ENCODE peak calls at places on chromosomes 11 and 22, in eight cellular contexts. U is heart right ventricle; X is right atrium auricular region; Q is stomach; F is transverse colon; C is HCT116; B is AG04450; O is effector memory CD4-positive, alpha-beta T cell. I is an unnamed sample.

GRCh38 chr11:3799143-3799542 is 1.8 kb upstream of the NUP98 start:
- DNase-seq in U (no peak), X (no peak), Q (no peak), F (no peak), C (no peak), B (no peak), O (no peak), I (no peak)

GRCh38 chr11:1152316-1153104 is 5.2 kb upstream of the MUC5AC start:
- DNase-seq in U (peak; percentile 5), X (peak; percentile 54), Q (peak; percentile 72), F (no peak), C (no peak), B (peak; percentile 13), O (no peak), I (no peak)

GRCh38 chr22:21837184-21837979 is 30.1 kb downstream of the MAPK1 start:
- DNase-seq in U (no peak), X (no peak), Q (no peak), F (no peak), C (peak; percentile 39), B (peak; percentile 73), O (no peak), I (no peak)

GRCh38 chr11:111976614-111977140 is 39.5 kb downstream of the DIXDC1 start:
- DNase-seq in U (peak; percentile 23), X (no peak), Q (no peak), F (no peak), C (no peak), B (no peak), O (no peak), I (no peak)

GRCh38 chr11:103928040-103928555 is 108.3 kb upstream of the DDI1 start:
- DNase-seq in U (no peak), X (no peak), Q (no peak), F (no peak), C (no peak), B (no peak), O (no peak), I (no peak)

GRCh38 chr11:42066113-42066512 is 606.7 kb upstream of the LRRC4C start:
- DNase-seq in U (no peak), X (no peak), Q (no peak), F (no peak), C (no peak), B (no peak), O (no peak), I (no peak)

GRCh38 chr22:16824718-16825687 is at the start of gene XKR3:
- DNase-seq in U (no peak), X (no peak), Q (no peak), F (no peak), C (no peak), B (no peak), O (no peak), I (no peak)

GRCh38 chr11:86664930-86665329 is 7.5 kb downstream of the ME3 start:
- DNase-seq in U (no peak), X (no peak), Q (no peak), F (no peak), C (no peak), B (no peak), O (no peak), I (no peak)

GRCh38 chr22:47225080-47225930 is 462.9 kb downstream of the TBC1D22A start:
- DNase-seq in U (no peak), X (peak; percentile 54), Q (no peak), F (no peak), C (no peak), B (no peak), O (no peak), I (no peak)

GRCh38 chr11:69355346-69355940 is 61.5 kb downstream of the MYEOV start:
- DNase-seq in U (no peak), X (peak; percentile 52), Q (peak; percentile 15), F (no peak), C (no peak), B (no peak), O (no peak), I (no peak)

GRCh38 chr11:118079507-118079906 is 2.6 kb downstream of the TMPRSS4 start:
- DNase-seq in U (no peak), X (no peak), Q (no peak), F (peak; percentile 47), C (no peak), B (no peak), O (no peak), I (no peak)

GRCh38 chr11:57427692-57428082 is 766 bp upstream of the SLC43A3 start:
- DNase-seq in U (peak; percentile 55), X (peak; percentile 91), Q (peak; percentile 41), F (peak; percentile 54), C (no peak), B (no peak), O (no peak), I (no peak)

GRCh38 chr11:107490836-107491235 is 33.2 kb upstream of the CWF19L2 start:
- DNase-seq in U (no peak), X (no peak), Q (no peak), F (no peak), C (no peak), B (no peak), O (no peak), I (no peak)

GRCh38 chr11:118012083-118012669 is 26.0 kb downstream of the IL10RA start:
- DNase-seq in U (no peak), X (peak; percentile 68), Q (no peak), F (peak; percentile 47), C (no peak), B (no peak), O (no peak), I (no peak)

DNA sequence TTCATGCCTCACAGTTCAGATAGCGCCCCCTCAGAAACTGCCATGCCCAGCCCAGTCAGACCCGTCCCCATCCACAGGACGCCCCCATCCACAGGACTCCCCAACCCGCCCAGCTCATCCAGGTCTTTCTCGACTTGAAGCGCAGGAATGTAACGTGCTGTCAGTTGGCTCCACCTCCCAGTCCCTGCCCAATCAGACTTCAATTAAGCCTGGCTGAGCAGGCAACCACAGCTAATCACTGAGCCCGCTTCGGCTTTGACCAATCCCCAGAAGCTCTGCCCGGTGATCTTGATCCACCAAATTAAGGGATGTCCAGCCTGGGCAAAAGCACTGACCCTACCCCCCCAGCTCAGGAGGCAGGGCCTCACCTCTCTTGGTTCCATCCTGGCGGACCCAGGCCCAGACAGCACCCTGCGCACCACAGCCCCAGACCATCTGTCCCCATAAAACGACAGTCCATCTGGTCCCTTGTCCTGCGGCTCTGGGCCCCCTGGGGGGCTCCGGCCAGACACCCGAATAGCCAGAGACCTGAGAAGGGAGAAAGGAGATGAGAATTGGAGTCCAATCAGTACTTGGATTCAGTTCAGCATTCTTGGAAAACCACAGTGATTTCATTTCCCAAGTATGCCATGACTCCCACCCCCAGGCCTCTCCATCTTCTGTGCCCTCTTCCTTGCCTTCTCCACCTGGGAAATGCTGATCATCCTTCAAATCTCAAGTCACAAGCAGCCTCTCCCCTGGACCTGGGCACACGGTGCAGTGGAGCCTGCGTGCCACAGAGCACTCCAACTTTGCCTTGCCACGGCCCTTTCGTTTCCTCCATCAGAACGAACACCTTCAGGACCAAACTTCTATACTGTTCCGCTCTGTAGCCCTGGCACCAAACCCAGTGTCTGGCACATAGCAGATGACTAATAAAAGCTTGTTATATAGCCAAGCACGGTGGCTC is 10.7 kb upstream of the MFNG start:
- DNase-seq in U (no peak), X (no peak), Q (no peak), F (no peak), C (no peak), B (peak; percentile 71), O (no peak), I (no peak)
- H3K27me3 ChIP-seq in U (peaks cover 5% of the 10 kb centered on the region), X (no peaks in the 10 kb centered on the region), Q (no peaks in the 10 kb centered on the region), F (no peaks in the 10 kb centered on the region), C (no peaks in the 10 kb centered on the region), B (no peaks in the 10 kb centered on the region), O (no peaks in the 10 kb centered on the region), I (no peaks in the 10 kb centered on the region)

DNA sequence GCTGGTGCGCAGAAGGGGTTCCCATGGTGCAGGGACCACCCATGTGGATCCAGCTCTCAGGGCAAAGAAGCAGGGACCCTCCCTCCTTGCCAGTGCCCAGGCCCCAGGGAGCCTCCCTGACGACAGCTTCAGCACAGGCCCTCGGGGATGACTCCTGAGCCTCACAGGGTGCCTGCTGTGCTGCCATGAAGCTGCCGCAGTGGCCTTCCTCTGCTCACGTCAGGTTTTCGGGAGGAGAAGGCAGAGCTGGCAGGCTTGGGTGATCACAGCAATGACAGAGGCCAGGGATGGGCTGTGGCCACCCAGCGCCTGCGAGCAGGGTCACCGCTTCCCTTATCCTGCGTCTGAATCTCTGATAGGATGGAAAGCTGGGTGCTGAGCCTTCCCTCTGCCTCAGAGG is 276.2 kb downstream of the BRD1 start:
- DNase-seq in U (no peak), X (no peak), Q (no peak), F (no peak), C (no peak), B (no peak), O (no peak), I (no peak)
- H3K9me3 ChIP-seq in U (peaks cover 6% of the 10 kb centered on the region), X (peaks cover 7% of the 10 kb centered on the region), Q (peaks cover 17% of the 10 kb centered on the region), F (no peaks in the 10 kb centered on the region), C (no peaks in the 10 kb centered on the region), B (peaks cover 98% of the 10 kb centered on the region), O (no peaks in the 10 kb centered on the region), I (peaks cover 48% of the 10 kb centered on the region)

GRCh38 chr22:37638351-37639069 is 959 bp upstream of the SH3BP1 start:
- DNase-seq in U (no peak), X (no peak), Q (peak; percentile 43), F (peak; percentile 85), C (no peak), B (no peak), O (no peak), I (no peak)
- H3K4me3 ChIP-seq in U (no peak overlapping the region), X (peak overlapping the region; percentile 62), Q (peak overlapping the region; percentile 65), F (peak overlapping the region; percentile 76), C (peak overlapping the region; percentile 89), B (peak overlapping the region; percentile 88), O (peak overlapping the region; percentile 77), I (peak overlapping the region; percentile 81)

GRCh38 chr11:76777325-76777724 is 5.8 kb upstream of the TSKU start:
- DNase-seq in U (no peak), X (no peak), Q (no peak), F (no peak), C (no peak), B (no peak), O (no peak), I (no peak)

GRCh38 chr11:76781046-76781801 is 1.9 kb upstream of the TSKU start:
- DNase-seq in U (no peak), X (no peak), Q (no peak), F (peak; percentile 75), C (no peak), B (no peak), O (no peak), I (no peak)

GRCh38 chr11:76776472-76776871 is 6.7 kb upstream of the TSKU start:
- DNase-seq in U (no peak), X (no peak), Q (no peak), F (no peak), C (no peak), B (no peak), O (no peak), I (no peak)

GRCh38 chr11:76777922-76778321 is 5.2 kb upstream of the TSKU start:
- DNase-seq in U (no peak), X (no peak), Q (no peak), F (no peak), C (no peak), B (no peak), O (no peak), I (no peak)

GRCh38 chr11:76778874-76779273 is 4.3 kb upstream of the TSKU start:
- DNase-seq in U (no peak), X (no peak), Q (no peak), F (no peak), C (no peak), B (no peak), O (no peak), I (no peak)
- H3K27me3 ChIP-seq in U (no peaks in the 10 kb centered on the region), X (peaks cover 2% of the 10 kb centered on the region), Q (no peaks in the 10 kb centered on the region), F (peaks cover 4% of the 10 kb centered on the region), C (no peaks in the 10 kb centered on the region), B (no peaks in the 10 kb centered on the region), O (peaks cover 6% of the 10 kb centered on the region), I (no peaks in the 10 kb centered on the region)

I was measured in iPS DF 6.9.